ENCODE peak calls at places on chromosomes 11 and 22, in five cellular contexts. C is tibial nerve, E is uterus, J is gastrocnemius medialis, R is IMR-90. X is an unnamed sample.

GRCh38 chr11:29184939-29185890 is 831.6 kb downstream of the KCNA4 start:
- DNase-seq in E (no peak), J (no peak), C (no peak), R (peak; percentile 98), X (no peak)

GRCh38 chr11:72721689-72722049 is 30.5 kb downstream of the ARAP1 start:
- DNase-seq in J (no peak), R (no peak), C (no peak), E (no peak), X (peak; percentile 86)

GRCh38 chr11:116478205-116478604 is 294.6 kb downstream of the BUD13 start:
- DNase-seq in R (no peak), J (no peak), C (no peak), E (no peak), X (no peak)

GRCh38 chr22:20060700-20061480 is 19.2 kb upstream of the DGCR8 start:
- DNase-seq in C (no peak), E (no peak), J (no peak), R (no peak), X (no peak)

GRCh38 chr11:37449146-37449545 is 851.1 kb upstream of the RAG2 start:
- DNase-seq in R (peak; percentile 68), E (no peak), C (no peak), J (peak; percentile 30), X (no peak)

GRCh38 chr11:117525866-117526265 is 198.2 kb downstream of the CEP164 start:
- DNase-seq in R (no peak), C (no peak), E (no peak), J (no peak), X (no peak)

GRCh38 chr11:134762248-134763029 is 350.4 kb upstream of the B3GAT1 start:
- DNase-seq in C (no peak), E (no peak), R (peak; percentile 4), J (no peak), X (no peak)

GRCh38 chr11:12285106-12285505 is 92.3 kb upstream of the PARVA start:
- DNase-seq in E (no peak), J (no peak), R (peak; percentile 98), C (no peak), X (peak; percentile 15)

GRCh38 chr11:86063536-86063935 is 5.3 kb downstream of the PICALM start:
- DNase-seq in C (no peak), R (no peak), J (no peak), E (no peak), X (no peak)

GRCh38 chr11:12123799-12124198 is 13.4 kb downstream of the MICAL2 start:
- DNase-seq in R (peak; percentile 55), C (no peak), E (no peak), J (no peak), X (no peak)

GRCh38 chr22:17866127-17866526 is 91.9 kb upstream of the BID start:
- DNase-seq in C (peak; percentile 19), E (no peak), R (no peak), J (no peak), X (no peak)

GRCh38 chr22:42169055-42169469 is 38.5 kb upstream of the CYP2D6 start:
- DNase-seq in C (peak; percentile 54), E (peak; percentile 74), R (peak; percentile 70), J (peak; percentile 43), X (no peak)

GRCh38 chr11:6472934-6473333 is 807 bp downstream of the TRIM3 start:
- DNase-seq in J (no peak), R (no peak), C (no peak), E (no peak), X (no peak)

GRCh38 chr11:95588821-95589220 is 200.8 kb downstream of the FAM76B start:
- DNase-seq in E (no peak), C (no peak), J (no peak), R (no peak), X (no peak)

GRCh38 chr11:20544536-20545237 is 54.7 kb upstream of the SLC6A5 start:
- DNase-seq in R (no peak), C (no peak), J (no peak), E (no peak), X (no peak)

GRCh38 chr11:69914286-69915150 is 95.3 kb upstream of the FGF3 start:
- DNase-seq in R (no peak), C (no peak), J (no peak), E (peak; percentile 14), X (peak; percentile 56)

GRCh38 chr11:126417463-126417862 is 62.0 kb downstream of the ST3GAL4 start:
- DNase-seq in E (no peak), C (no peak), R (no peak), J (no peak), X (no peak)

GRCh38 chr22:44752285-44753188 is at the start of gene ARHGAP8:
- DNase-seq in J (no peak), C (no peak), R (no peak), E (no peak), X (no peak)

GRCh38 chr11:11757871-11758270 is 83.9 kb upstream of the USP47 start:
- DNase-seq in J (no peak), E (no peak), C (no peak), R (no peak), X (no peak)

GRCh38 chr11:5923789-5924188 is 18.3 kb upstream of the OR56A3 start:
- DNase-seq in J (no peak), E (no peak), R (no peak), C (no peak), X (no peak)

GRCh38 chr11:119896387-119897045 is 167.5 kb upstream of the NECTIN1 start:
- DNase-seq in J (no peak), R (no peak), E (no peak), C (no peak), X (no peak)

GRCh38 chr11:10455637-10456487 is 798 bp downstream of the AMPD3 start:
- DNase-seq in E (peak; percentile 35), R (peak; percentile 90), J (peak; percentile 57), C (no peak), X (no peak)

GRCh38 chr11:33946930-33947329 is 55.1 kb upstream of the LMO2 start:
- DNase-seq in E (no peak), R (no peak), J (no peak), C (no peak), X (no peak)
- TF ChIP-seq CTCF in E (no peak), R (no peak), J (no peak), C (no peak), X (no peak)

GRCh38 chr11:46238967-46239800 is 38.3 kb upstream of the CREB3L1 start:
- DNase-seq in C (peak; percentile 73), J (peak; percentile 71), E (peak; percentile 92), R (peak; percentile 84), X (peak; percentile 86)
- TF ChIP-seq POLR2A in C (no peak), J (no peak), E (no peak), R (peak; percentile 6), X (no peak)

DNA sequence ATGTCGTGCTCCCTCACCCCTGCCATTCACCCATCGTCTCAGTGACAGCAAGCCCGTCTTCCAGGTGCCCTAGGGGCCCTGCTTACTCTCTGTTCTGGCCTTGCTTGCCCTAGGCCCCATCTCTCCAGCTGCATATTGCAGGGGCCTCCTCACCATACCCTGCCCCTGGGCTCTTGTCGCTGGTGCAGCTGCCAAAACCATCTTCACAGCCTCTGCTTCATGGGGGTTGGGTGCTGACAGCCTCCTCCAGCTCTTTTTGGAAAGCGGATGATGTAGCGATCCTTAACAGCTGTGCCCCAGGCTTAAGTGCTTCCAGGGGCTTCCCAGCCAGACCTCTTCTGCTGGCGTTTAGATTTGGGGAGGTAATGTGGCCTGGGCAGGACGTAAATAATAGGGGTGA is 61.3 kb upstream of the SUSD2 start:
- DNase-seq in J (no peak), R (no peak), E (no peak), C (no peak), X (no peak)
- TF ChIP-seq CTCF in J (no peak), R (no peak), E (no peak), C (no peak), X (no peak)

GRCh38 chr11:57237204-57237681 is at the start of gene APLNR:
- DNase-seq in J (no peak), R (no peak), C (no peak), E (no peak), X (no peak)
- TF ChIP-seq POLR2A in J (no peak), R (no peak), C (no peak), E (no peak), X (no peak)

GRCh38 chr11:91513734-91514133 is 710.9 kb upstream of the FAT3 start:
- DNase-seq in C (no peak), J (no peak), E (no peak), R (no peak), X (no peak)
- TF ChIP-seq CTCF in C (no peak), J (no peak), E (no peak), R (peak; percentile 17), X (no peak)

GRCh38 chr11:66362481-66363147 is 8.9 kb downstream of the SLC29A2 start:
- DNase-seq in C (no peak), E (no peak), J (no peak), R (no peak), X (no peak)

GRCh38 chr11:66365166-66365565 is 6.4 kb downstream of the SLC29A2 start:
- DNase-seq in R (no peak), J (no peak), E (no peak), C (no peak), X (no peak)

GRCh38 chr11:66363805-66364535 is 7.6 kb downstream of the SLC29A2 start:
- DNase-seq in E (no peak), J (peak; percentile 65), R (no peak), C (no peak), X (no peak)

GRCh38 chr11:66361502-66361941 is 10.0 kb downstream of the SLC29A2 start:
- DNase-seq in C (no peak), E (no peak), J (no peak), R (no peak), X (no peak)

DNA sequence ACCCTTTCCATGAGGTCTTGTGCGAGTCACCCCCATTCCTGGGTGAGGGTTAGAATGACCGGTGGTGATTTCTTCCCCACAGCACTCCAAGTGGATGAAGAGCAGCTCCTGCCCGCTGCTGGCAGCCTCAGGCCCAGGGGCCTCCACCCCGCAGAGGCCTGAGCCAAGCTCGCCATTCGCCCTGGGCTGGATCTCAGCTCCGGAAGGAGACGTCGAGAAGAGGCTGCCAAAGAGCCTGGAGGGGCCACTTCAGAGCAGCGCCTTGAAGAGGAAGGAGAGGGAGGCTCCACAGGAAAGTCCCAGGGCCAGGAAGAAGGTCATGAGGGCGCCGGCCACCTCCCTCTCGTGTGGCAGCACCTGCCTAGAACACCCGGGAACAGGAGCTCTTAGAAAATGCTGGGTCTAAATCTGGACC is 8.4 kb downstream of the SLC29A2 start:
- DNase-seq in R (no peak), J (no peak), E (no peak), C (no peak), X (no peak)
- TF ChIP-seq POLR2A in R (no peak), J (no peak), E (no peak), C (no peak), X (no peak)

GRCh38 chr22:46569848-46570695 is 32.7 kb upstream of the CELSR1 start:
- DNase-seq in E (no peak), C (no peak), J (no peak), R (no peak), X (peak; percentile 55)
- TF ChIP-seq CTCF in E (no peak), C (no peak), J (no peak), R (no peak), X (no peak)

DNA sequence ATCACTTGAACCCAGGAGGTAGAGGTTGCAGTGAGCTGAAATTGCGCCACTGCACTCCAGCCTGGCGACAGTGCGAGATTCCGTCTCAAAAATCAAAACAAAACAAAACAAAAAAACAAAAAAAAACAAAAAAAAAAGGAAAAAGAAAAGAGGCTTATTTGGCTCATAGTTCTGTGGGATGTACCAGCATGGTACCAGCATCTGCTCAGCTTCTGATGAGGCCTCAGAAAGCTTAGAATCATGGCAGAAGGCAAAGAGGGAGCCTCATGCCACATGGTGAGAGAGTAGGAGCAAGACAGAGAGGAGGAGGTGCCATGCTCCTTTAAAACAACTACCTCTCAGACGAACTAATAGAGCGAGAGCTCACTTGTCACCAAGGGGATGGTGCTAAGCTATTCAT is 10.6 kb upstream of the PTS start:
- DNase-seq in J (no peak), R (no peak), E (no peak), C (no peak), X (no peak)
- TF ChIP-seq POLR2A in J (no peak), R (no peak), E (no peak), C (no peak), X (no peak)

GRCh38 chr22:26681395-26681821 is 24.0 kb downstream of the MIAT start:
- DNase-seq in R (peak; percentile 67), E (no peak), C (no peak), J (no peak), X (no peak)
- TF ChIP-seq CTCF in R (no peak), E (no peak), C (no peak), J (no peak), X (no peak)

X was measured in suprapubic skin.